ENCODE peak calls at places on chromosomes 6 and 20, in six cellular contexts. One of them, this sample, is unnamed.

GRCh38 chr6:99590728-99591672 is 15.6 kb upstream of the PRDM13 start:
- DNase-seq in Right ventricle myocardium inferior: no peak
- DNase-seq in AML-193: no peak
- DNase-seq in NT2/D1: no peak
- DNase-seq in HuH-7.5: no peak
- DNase-seq in Caco-2: no peak
- DNase-seq in this sample: no peak

GRCh38 chr20:63703976-63704748 is 3.6 kb downstream of the ARFRP1 start:
- DNase-seq in AML-193: no peak
- DNase-seq in NT2/D1: no peak
- DNase-seq in Caco-2: peak; percentile 57
- DNase-seq in HuH-7.5: no peak
- DNase-seq in Right ventricle myocardium inferior: peak; percentile 56
- DNase-seq in this sample: no peak

GRCh38 chr20:29740601-29740950 is 1516.9 kb upstream of the DEFB115 start:
- DNase-seq in AML-193: no peak
- DNase-seq in HuH-7.5: no peak
- DNase-seq in Right ventricle myocardium inferior: no peak
- DNase-seq in Caco-2: no peak
- DNase-seq in NT2/D1: no peak
- DNase-seq in this sample: peak; percentile 66

GRCh38 chr20:16475225-16475624 is 98.0 kb downstream of the KIF16B start:
- DNase-seq in NT2/D1: no peak
- DNase-seq in Caco-2: peak; percentile 56
- DNase-seq in Right ventricle myocardium inferior: no peak
- DNase-seq in HuH-7.5: peak; percentile 8
- DNase-seq in AML-193: no peak
- DNase-seq in this sample: no peak

GRCh38 chr20:46215913-46216707 is 92.2 kb downstream of the CDH22 start:
- DNase-seq in Right ventricle myocardium inferior: no peak
- DNase-seq in AML-193: no peak
- DNase-seq in Caco-2: peak; percentile 86
- DNase-seq in HuH-7.5: no peak
- DNase-seq in NT2/D1: peak; percentile 92
- DNase-seq in this sample: no peak

GRCh38 chr6:47111685-47112084 is 69.6 kb upstream of the ADGRF1 start:
- DNase-seq in Caco-2: peak; percentile 88
- DNase-seq in NT2/D1: no peak
- DNase-seq in Right ventricle myocardium inferior: no peak
- DNase-seq in AML-193: no peak
- DNase-seq in HuH-7.5: no peak
- DNase-seq in this sample: no peak

GRCh38 chr6:97406633-97407032 is 123.6 kb upstream of the MMS22L start:
- DNase-seq in NT2/D1: no peak
- DNase-seq in Right ventricle myocardium inferior: no peak
- DNase-seq in Caco-2: no peak
- DNase-seq in HuH-7.5: no peak
- DNase-seq in AML-193: no peak
- DNase-seq in this sample: no peak

GRCh38 chr6:44530209-44530909 is 142.9 kb downstream of the CDC5L start:
- DNase-seq in Caco-2: no peak
- DNase-seq in NT2/D1: no peak
- DNase-seq in HuH-7.5: no peak
- DNase-seq in Right ventricle myocardium inferior: no peak
- DNase-seq in AML-193: no peak
- DNase-seq in this sample: no peak

GRCh38 chr20:23419995-23420901 is 1.0 kb downstream of the NAPB start:
- DNase-seq in AML-193: no peak
- DNase-seq in Caco-2: peak; percentile 45
- DNase-seq in NT2/D1: no peak
- DNase-seq in HuH-7.5: no peak
- DNase-seq in Right ventricle myocardium inferior: peak; percentile 75
- DNase-seq in this sample: peak; percentile 80

GRCh38 chr6:15027472-15027871 is 218.4 kb upstream of the JARID2 start:
- DNase-seq in Caco-2: no peak
- DNase-seq in Right ventricle myocardium inferior: no peak
- DNase-seq in NT2/D1: no peak
- DNase-seq in AML-193: no peak
- DNase-seq in HuH-7.5: no peak
- DNase-seq in this sample: no peak

GRCh38 chr6:156662025-156662445 is 115.1 kb upstream of the ARID1B start:
- DNase-seq in AML-193: no peak
- DNase-seq in Caco-2: no peak
- DNase-seq in NT2/D1: peak; percentile 42
- DNase-seq in HuH-7.5: peak; percentile 76
- DNase-seq in Right ventricle myocardium inferior: no peak
- DNase-seq in this sample: no peak

GRCh38 chr6:57822896-57823358 is 505.5 kb downstream of the PRIM2 start:
- DNase-seq in NT2/D1: no peak
- DNase-seq in AML-193: no peak
- DNase-seq in HuH-7.5: no peak
- DNase-seq in Caco-2: no peak
- DNase-seq in Right ventricle myocardium inferior: no peak
- DNase-seq in this sample: no peak

GRCh38 chr6:143575840-143576498 is 64.4 kb upstream of the FUCA2 start:
- DNase-seq in HuH-7.5: no peak
- DNase-seq in NT2/D1: no peak
- DNase-seq in Caco-2: no peak
- DNase-seq in AML-193: no peak
- DNase-seq in Right ventricle myocardium inferior: no peak
- DNase-seq in this sample: no peak

GRCh38 chr6:6494677-6495076 is 93.8 kb upstream of the LY86 start:
- DNase-seq in AML-193: peak; percentile 79
- DNase-seq in Right ventricle myocardium inferior: peak; percentile 79
- DNase-seq in HuH-7.5: peak; percentile 19
- DNase-seq in NT2/D1: peak; percentile 55
- DNase-seq in Caco-2: peak; percentile 50
- DNase-seq in this sample: no peak

GRCh38 chr20:62358728-62359490 is 8.2 kb downstream of the LAMA5 start:
- DNase-seq in Caco-2: no peak
- DNase-seq in NT2/D1: no peak
- DNase-seq in AML-193: no peak
- DNase-seq in HuH-7.5: no peak
- DNase-seq in Right ventricle myocardium inferior: peak; percentile 65
- DNase-seq in this sample: peak; percentile 83

GRCh38 chr6:166989427-166990034 is 9.7 kb upstream of the CEP43 start:
- DNase-seq in HuH-7.5: no peak
- DNase-seq in AML-193: peak; percentile 61
- DNase-seq in NT2/D1: no peak
- DNase-seq in Caco-2: no peak
- DNase-seq in Right ventricle myocardium inferior: no peak
- DNase-seq in this sample: no peak

GRCh38 chr20:3037654-3038053 is 5.8 kb upstream of the GNRH2 start:
- DNase-seq in Right ventricle myocardium inferior: no peak
- DNase-seq in Caco-2: no peak
- DNase-seq in AML-193: no peak
- DNase-seq in HuH-7.5: no peak
- DNase-seq in NT2/D1: no peak
- DNase-seq in this sample: no peak

GRCh38 chr6:169070506-169071176 is 183.0 kb downstream of the THBS2 start:
- DNase-seq in HuH-7.5: no peak
- DNase-seq in NT2/D1: no peak
- DNase-seq in Caco-2: peak; percentile 48
- DNase-seq in AML-193: no peak
- DNase-seq in Right ventricle myocardium inferior: peak; percentile 89
- DNase-seq in this sample: peak; percentile 93

GRCh38 chr6:35037289-35038038 is 103.7 kb downstream of the TCP11 start:
- DNase-seq in Right ventricle myocardium inferior: no peak
- DNase-seq in AML-193: no peak
- DNase-seq in NT2/D1: no peak
- DNase-seq in Caco-2: no peak
- DNase-seq in HuH-7.5: no peak
- DNase-seq in this sample: no peak

GRCh38 chr6:72250664-72251063 is 364.3 kb downstream of the RIMS1 start:
- DNase-seq in HuH-7.5: no peak
- DNase-seq in AML-193: no peak
- DNase-seq in Right ventricle myocardium inferior: no peak
- DNase-seq in NT2/D1: no peak
- DNase-seq in Caco-2: no peak
- DNase-seq in this sample: no peak

This sample was measured in kidney.